ENCODE peak calls at places on chromosomes 5 and 9, in four cellular contexts. J is heart left ventricle, Q is SK-N-SH, N is sigmoid colon. O is an unnamed sample.

GRCh38 chr5:180129291-180130190 is 58.0 kb upstream of the RNF130 start:
- DNase-seq in Q (peak), N (no peak), J (no peak), O (no peak)

GRCh38 chr5:26237489-26237888 is 800.9 kb downstream of the CDH9 start:
- DNase-seq in N (no peak), Q (no peak), J (no peak), O (no peak)

GRCh38 chr5:100634937-100635336 is 99.8 kb downstream of the FAM174A start:
- DNase-seq in N (no peak), J (no peak), Q (no peak), O (no peak)

GRCh38 chr5:179158556-179158955 is 98.4 kb downstream of the ZNF354C start:
- DNase-seq in Q (no peak), J (no peak), N (peak), O (no peak)

GRCh38 chr5:126864042-126864688 is 87.2 kb downstream of the LMNB1 start:
- DNase-seq in J (no peak), N (no peak), Q (peak), O (no peak)

GRCh38 chr5:147426928-147427327 is 82.9 kb downstream of the DPYSL3 start:
- DNase-seq in Q (no peak), J (no peak), N (no peak), O (no peak)

GRCh38 chr9:136857166-136857565 is 5.0 kb downstream of the MAMDC4 start:
- DNase-seq in N (no peak), Q (no peak), J (peak), O (no peak)

GRCh38 chr9:122085260-122085659 is 7.8 kb downstream of the TTLL11 start:
- DNase-seq in N (no peak), Q (no peak), J (no peak), O (no peak)

GRCh38 chr5:88438006-88438405 is 169.4 kb upstream of the TMEM161B start:
- DNase-seq in Q (no peak), N (no peak), J (no peak), O (no peak)

GRCh38 chr9:123507992-123508391 is 152.0 kb downstream of the CRB2 start:
- DNase-seq in Q (no peak), N (no peak), J (no peak), O (no peak)

GRCh38 chr9:83396348-83396747 is 141.9 kb downstream of the FRMD3 start:
- DNase-seq in J (no peak), Q (no peak), N (no peak), O (no peak)

GRCh38 chr5:128109138-128109537 is 25.6 kb downstream of the SLC12A2 start:
- DNase-seq in N (no peak), J (no peak), Q (no peak), O (no peak)

GRCh38 chr9:113454914-113455761 is 8.4 kb upstream of the RGS3 start:
- DNase-seq in Q (no peak), J (peak), N (peak), O (peak)

GRCh38 chr5:103755974-103756373 is 193.4 kb upstream of the NUDT12 start:
- DNase-seq in J (no peak), N (no peak), Q (peak), O (no peak)

GRCh38 chr9:5832093-5832542 is 799 bp downstream of the ERMP1 start:
- DNase-seq in Q (no peak), J (no peak), N (no peak), O (no peak)

GRCh38 chr5:145937432-145938250 is 1.3 kb downstream of the SH3RF2 start:
- DNase-seq in J (no peak), Q (peak), N (no peak), O (no peak)

GRCh38 chr9:34254141-34254913 is 74.7 kb downstream of the KIF24 start:
- DNase-seq in N (peak), Q (no peak), J (peak), O (no peak)

GRCh38 chr9:92657296-92658094 is 12.4 kb downstream of the IPPK start:
- DNase-seq in J (no peak), N (no peak), Q (no peak), O (no peak)

GRCh38 chr9:89234636-89235035 is 56.0 kb upstream of the SHC3 start:
- DNase-seq in N (no peak), J (no peak), Q (peak), O (no peak)

GRCh38 chr5:127909078-127909477 is 174.5 kb upstream of the SLC12A2 start:
- DNase-seq in N (no peak), J (no peak), Q (peak), O (no peak)

GRCh38 chr9:16816006-16816405 is 54.5 kb downstream of the BNC2 start:
- DNase-seq in N (no peak), J (no peak), Q (no peak), O (no peak)

GRCh38 chr5:125152036-125152435 is 405.6 kb upstream of the ZNF608 start:
- DNase-seq in Q (no peak), J (no peak), N (no peak), O (no peak)

GRCh38 chr5:58985311-58985710 is 402.4 kb downstream of the RAB3C start:
- DNase-seq in N (no peak), J (no peak), Q (no peak), O (no peak)

GRCh38 chr9:37039065-37039464 is 5.0 kb upstream of the PAX5 start:
- DNase-seq in J (no peak), N (no peak), Q (no peak), O (no peak)

GRCh38 chr9:37037137-37037743 is 3.2 kb upstream of the PAX5 start:
- DNase-seq in Q (no peak), N (no peak), J (no peak), O (no peak)

GRCh38 chr9:37035472-37036236 is 1.6 kb upstream of the PAX5 start:
- DNase-seq in Q (peak), N (no peak), J (no peak), O (no peak)

GRCh38 chr9:37036237-37037136 is 2.4 kb upstream of the PAX5 start:
- DNase-seq in J (peak), N (no peak), Q (peak), O (no peak)

GRCh38 chr9:37037744-37038640 is 3.9 kb upstream of the PAX5 start:
- DNase-seq in Q (peak), J (peak), N (no peak), O (no peak)
- H3K4me3 ChIP-seq in Q (peak), J (peak), N (peak), O (peak)

GRCh38 chr9:127833555-127833954 is 20.9 kb downstream of the ENG start:
- DNase-seq in Q (no peak), J (no peak), N (no peak), O (no peak)
- H3K27ac ChIP-seq in Q (no peak), J (peak), N (peak), O (peak)

GRCh38 chr5:117084052-117084451 is 509.4 kb upstream of the SEMA6A start:
- DNase-seq in Q (no peak), J (no peak), N (no peak), O (no peak)

GRCh38 chr5:117088176-117088575 is 513.6 kb upstream of the SEMA6A start:
- DNase-seq in J (no peak), Q (no peak), N (no peak), O (no peak)

GRCh38 chr5:117093653-117094052 is 519.0 kb upstream of the SEMA6A start:
- DNase-seq in Q (no peak), J (no peak), N (no peak), O (no peak)

GRCh38 chr5:117094114-117094815 is 519.6 kb upstream of the SEMA6A start:
- DNase-seq in J (no peak), Q (no peak), N (no peak), O (no peak)

DNA sequence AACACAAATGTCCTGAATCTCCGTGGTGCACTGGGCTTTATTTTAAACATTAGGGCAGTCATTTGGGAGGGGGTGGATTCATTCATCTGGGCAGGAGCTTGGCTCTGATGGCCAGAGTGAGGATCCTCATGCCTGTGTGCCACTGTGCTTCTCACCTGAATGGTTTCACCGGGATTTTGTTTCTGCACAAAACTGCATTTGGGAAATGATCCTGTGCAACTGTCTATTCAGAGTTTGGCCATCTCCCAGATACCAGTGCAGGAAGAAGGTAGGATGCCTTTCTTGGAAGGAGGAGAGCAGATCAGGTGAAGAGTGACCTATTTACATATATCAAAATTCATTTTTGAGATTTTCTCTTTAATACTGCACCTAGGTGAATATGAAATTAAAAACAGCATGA is 514.4 kb upstream of the SEMA6A start:
- DNase-seq in J (no peak), N (no peak), Q (no peak), O (no peak)
- TF ChIP-seq CTCF in J (no peak), N (no peak), Q (no peak), O (no peak)

DNA sequence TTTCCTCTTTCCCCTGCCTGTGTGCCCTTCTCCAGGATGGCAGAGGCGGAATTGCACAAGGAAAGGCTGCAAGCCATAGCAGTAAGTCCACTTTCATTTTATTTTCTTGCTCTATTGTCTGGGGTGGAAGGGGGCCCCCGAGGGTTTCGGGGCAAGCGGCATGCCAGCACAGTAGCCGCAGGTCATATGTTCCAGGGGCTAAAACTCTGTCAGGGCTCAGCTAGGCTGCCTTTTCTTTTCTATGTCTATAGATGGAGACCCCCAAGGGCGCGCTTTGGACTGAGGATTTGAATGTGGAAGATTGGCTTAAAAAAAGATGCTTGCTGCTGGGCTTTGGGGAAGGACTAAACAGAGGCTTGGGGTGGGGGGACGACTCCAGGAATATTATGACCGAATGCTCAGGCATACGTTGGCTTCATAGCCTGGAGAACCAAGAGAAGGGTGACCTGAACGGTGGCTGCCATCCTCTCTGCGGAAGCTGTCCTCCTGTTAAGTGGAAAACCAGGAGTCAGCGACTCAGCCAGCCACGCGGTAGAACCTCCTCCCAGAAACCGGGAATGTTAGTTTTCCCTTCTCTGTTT is 545 bp downstream of the PALM2AKAP2 start:
- DNase-seq in Q (no peak), N (no peak), J (no peak), O (no peak)
- H3K4me3 ChIP-seq in Q (peak), N (peak), J (peak), O (peak)

O was measured in heart right ventricle.